ENCODE peak calls at places on chromosomes 3 and 15, in six cellular contexts. B is kidney tubule cell, Y is GDM1, E is stomach, U is cerebellar cortex, K is NCI-H69. L is an unnamed sample.

GRCh38 chr15:41660235-41661077 is at the start of gene MGA:
- DNase-seq in B (peak), Y (peak), E (peak), U (peak), K (peak), L (peak)

GRCh38 chr3:133269393-133269792 is 130.5 kb upstream of the BFSP2 start:
- DNase-seq in B (no peak), Y (no peak), E (no peak), U (peak), K (peak), L (no peak)

GRCh38 chr15:57890351-57890750 is 175.2 kb downstream of the ALDH1A2 start:
- DNase-seq in B (peak), Y (no peak), E (no peak), U (no peak), K (no peak), L (no peak)

GRCh38 chr15:64013179-64014043 is 32.9 kb downstream of the DAPK2 start:
- DNase-seq in B (no peak), Y (no peak), E (peak), U (peak), K (peak), L (peak)

GRCh38 chr15:64779024-64779423 is 3.6 kb upstream of the RBPMS2 start:
- DNase-seq in B (no peak), Y (no peak), E (no peak), U (no peak), K (no peak), L (no peak)

GRCh38 chr3:170697803-170698350 is 112.0 kb upstream of the SLC7A14 start:
- DNase-seq in B (no peak), Y (no peak), E (no peak), U (no peak), K (peak), L (no peak)

GRCh38 chr3:138547342-138547975 is 46.6 kb downstream of the CEP70 start:
- DNase-seq in B (peak), Y (no peak), E (no peak), U (no peak), K (no peak), L (no peak)

GRCh38 chr3:194117114-194117845 is 18.7 kb upstream of the HES1 start:
- DNase-seq in B (no peak), Y (no peak), E (peak), U (no peak), K (peak), L (no peak)

GRCh38 chr3:119517112-119517511 is 18.8 kb downstream of the TIMMDC1 start:
- DNase-seq in B (no peak), Y (no peak), E (no peak), U (no peak), K (no peak), L (no peak)

GRCh38 chr15:100131321-100132224 is 210.2 kb downstream of the ADAMTS17 start:
- DNase-seq in B (peak), Y (peak), E (peak), U (no peak), K (no peak), L (peak)

GRCh38 chr15:51752918-51753317 is 1.5 kb downstream of the TMOD2 start:
- DNase-seq in B (no peak), Y (no peak), E (no peak), U (peak), K (no peak), L (no peak)

GRCh38 chr3:64995857-64996564 is 308.2 kb upstream of the ADAMTS9 start:
- DNase-seq in B (no peak), Y (no peak), E (no peak), U (no peak), K (no peak), L (peak)

GRCh38 chr3:28575100-28575747 is 226.6 kb upstream of the AZI2 start:
- DNase-seq in B (peak), Y (no peak), E (peak), U (no peak), K (peak), L (no peak)

GRCh38 chr3:131401978-131402377 is 20.4 kb downstream of the NUDT16 start:
- DNase-seq in B (no peak), Y (no peak), E (no peak), U (no peak), K (no peak), L (peak)

GRCh38 chr3:176930942-176931341 is 266.3 kb downstream of the TBL1XR1 start:
- DNase-seq in B (no peak), Y (no peak), E (no peak), U (no peak), K (no peak), L (no peak)

GRCh38 chr15:58396181-58396580 is 35.6 kb upstream of the LIPC start:
- DNase-seq in B (peak), Y (no peak), E (no peak), U (peak), K (no peak), L (peak)

GRCh38 chr3:150267288-150267687 is 140.8 kb upstream of the TSC22D2 start:
- DNase-seq in B (no peak), Y (no peak), E (no peak), U (no peak), K (no peak), L (no peak)

GRCh38 chr15:74179983-74180688 is 6.6 kb downstream of the ISLR start:
- DNase-seq in B (peak), Y (no peak), E (no peak), U (no peak), K (no peak), L (peak)

GRCh38 chr3:154098396-154098795 is 22.8 kb upstream of the ARHGEF26 start:
- DNase-seq in B (no peak), Y (no peak), E (no peak), U (no peak), K (no peak), L (no peak)

GRCh38 chr3:44000586-44000985 is 241.1 kb upstream of the TOPAZ1 start:
- DNase-seq in B (peak), Y (no peak), E (no peak), U (no peak), K (no peak), L (no peak)

GRCh38 chr3:147493666-147494065 is 84.5 kb downstream of the ZIC1 start:
- DNase-seq in B (no peak), Y (no peak), E (no peak), U (no peak), K (peak), L (no peak)

GRCh38 chr3:147616998-147617619 is 207.9 kb downstream of the ZIC1 start:
- DNase-seq in B (peak), Y (no peak), E (no peak), U (peak), K (peak), L (peak)

GRCh38 chr15:69904296-69904560 is 193.5 kb downstream of the TLE3 start:
- DNase-seq in B (no peak), Y (no peak), E (no peak), U (no peak), K (peak), L (no peak)

GRCh38 chr15:80468776-80469175 is 64.6 kb downstream of the ARNT2 start:
- DNase-seq in B (no peak), Y (no peak), E (no peak), U (no peak), K (no peak), L (no peak)

GRCh38 chr15:39621210-39621609 is 40.3 kb downstream of the THBS1 start:
- DNase-seq in B (no peak), Y (no peak), E (no peak), U (no peak), K (peak), L (no peak)

GRCh38 chr3:138331143-138331894 is 1.7 kb upstream of the NME9 start:
- DNase-seq in B (no peak), Y (no peak), E (no peak), U (peak), K (no peak), L (peak)

GRCh38 chr3:115627180-115628074 is 4.1 kb downstream of the GAP43 start:
- DNase-seq in B (no peak), Y (no peak), E (no peak), U (peak), K (peak), L (no peak)

GRCh38 chr15:62306851-62307504 is 141.9 kb upstream of the C2CD4B start:
- DNase-seq in B (peak), Y (no peak), E (peak), U (peak), K (peak), L (peak)